ENCODE peak calls at places on chromosomes 16 and 17, in six cellular contexts. S is tibial artery, V is heart right ventricle, U is esophagus squamous epithelium, Q is cardiac fibroblast, Y is nephron progenitor cell. Z is an unnamed sample.

GRCh38 chr16:46970089-46970488 is 3.4 kb downstream of the DNAJA2 start:
- DNase-seq in S (no peak), V (peak), U (no peak), Q (no peak), Y (no peak), Z (no peak)

GRCh38 chr16:26680671-26681070 is 386.1 kb upstream of the C16orf82 start:
- DNase-seq in S (no peak), V (no peak), U (no peak), Q (no peak), Y (no peak), Z (no peak)

GRCh38 chr16:5428932-5429331 is 331.3 kb upstream of the EEF2KMT start:
- DNase-seq in S (no peak), V (no peak), U (no peak), Q (no peak), Y (peak), Z (no peak)

GRCh38 chr17:72266099-72266852 is 145.5 kb downstream of the SOX9 start:
- DNase-seq in S (no peak), V (no peak), U (no peak), Q (no peak), Y (no peak), Z (no peak)

GRCh38 chr17:17205368-17206148 is 575 bp downstream of the PLD6 start:
- DNase-seq in S (peak), V (peak), U (no peak), Q (peak), Y (no peak), Z (peak)

GRCh38 chr16:20884240-20884556 is 16.0 kb downstream of the DCUN1D3 start:
- DNase-seq in S (no peak), V (no peak), U (no peak), Q (peak), Y (no peak), Z (peak)

GRCh38 chr17:82463391-82463790 is 4.8 kb downstream of the NARF start:
- DNase-seq in S (no peak), V (no peak), U (no peak), Q (no peak), Y (no peak), Z (no peak)

GRCh38 chr16:8026450-8026849 is 563.9 kb downstream of the TMEM114 start:
- DNase-seq in S (no peak), V (no peak), U (no peak), Q (no peak), Y (peak), Z (no peak)

GRCh38 chr16:67030221-67030962 is 1.4 kb downstream of the CBFB start:
- DNase-seq in S (peak), V (no peak), U (no peak), Q (no peak), Y (no peak), Z (no peak)

GRCh38 chr16:30628628-30629342 is 18.6 kb upstream of the ZNF689 start:
- DNase-seq in S (peak), V (peak), U (no peak), Q (peak), Y (peak), Z (peak)

GRCh38 chr17:61605692-61606091 is 14.7 kb upstream of the NACA2 start:
- DNase-seq in S (no peak), V (no peak), U (no peak), Q (no peak), Y (no peak), Z (no peak)

GRCh38 chr17:36182176-36183000 is 6.0 kb upstream of the TBC1D3B start:
- DNase-seq in S (no peak), V (peak), U (no peak), Q (no peak), Y (no peak), Z (no peak)

GRCh38 chr16:64437706-64438329 is 684.0 kb downstream of the CDH11 start:
- DNase-seq in S (no peak), V (no peak), U (no peak), Q (no peak), Y (no peak), Z (no peak)

GRCh38 chr16:30149250-30149885 is 26.3 kb upstream of the MAPK3 start:
- DNase-seq in S (no peak), V (no peak), U (no peak), Q (no peak), Y (no peak), Z (no peak)

GRCh38 chr17:62085511-62086408 is 20.7 kb upstream of the MED13 start:
- DNase-seq in S (no peak), V (no peak), U (no peak), Q (peak), Y (no peak), Z (no peak)

GRCh38 chr17:30906101-30906911 is at the start of gene TEFM:
- DNase-seq in S (peak), V (peak), U (peak), Q (peak), Y (peak), Z (peak)

GRCh38 chr16:70548936-70549335 is 25.3 kb downstream of the SF3B3 start:
- DNase-seq in S (no peak), V (no peak), U (no peak), Q (peak), Y (no peak), Z (no peak)

GRCh38 chr16:577796-578195 is 8.0 kb downstream of the PIGQ start:
- DNase-seq in S (no peak), V (no peak), U (no peak), Q (no peak), Y (no peak), Z (no peak)

GRCh38 chr16:88373927-88374492 is 8.7 kb upstream of the ZNF469 start:
- DNase-seq in S (peak), V (no peak), U (no peak), Q (no peak), Y (no peak), Z (no peak)

GRCh38 chr16:85386467-85387170 is 226.5 kb upstream of the GSE1 start:
- DNase-seq in S (peak), V (peak), U (no peak), Q (no peak), Y (peak), Z (no peak)

GRCh38 chr16:2686912-2687507 is 4.7 kb downstream of the KCTD5 start:
- DNase-seq in S (peak), V (peak), U (no peak), Q (no peak), Y (no peak), Z (no peak)

GRCh38 chr16:83019963-83020362 is 393.2 kb downstream of the CDH13 start:
- DNase-seq in S (no peak), V (no peak), U (no peak), Q (no peak), Y (no peak), Z (no peak)

GRCh38 chr16:86566601-86566965 is at the start of gene FOXC2:
- DNase-seq in S (peak), V (peak), U (no peak), Q (peak), Y (peak), Z (peak)

GRCh38 chr17:68461589-68461988 is 4.3 kb upstream of the WIPI1 start:
- DNase-seq in S (no peak), V (no peak), U (no peak), Q (no peak), Y (no peak), Z (peak)

GRCh38 chr16:89317729-89318429 is 100.4 kb downstream of the ZNF778 start:
- DNase-seq in S (no peak), V (peak), U (no peak), Q (no peak), Y (no peak), Z (no peak)

GRCh38 chr16:47565454-47565853 is 104.3 kb downstream of the PHKB start:
- DNase-seq in S (peak), V (peak), U (no peak), Q (peak), Y (no peak), Z (peak)

GRCh38 chr16:3538222-3538621 is 37.4 kb downstream of the CLUAP1 start:
- DNase-seq in S (no peak), V (no peak), U (no peak), Q (no peak), Y (no peak), Z (no peak)

GRCh38 chr17:4605826-4606225 is 21.5 kb downstream of the SMTNL2 start:
- DNase-seq in S (no peak), V (peak), U (no peak), Q (peak), Y (no peak), Z (no peak)

GRCh38 chr17:21271767-21272166 is 12.7 kb upstream of the MAP2K3 start:
- DNase-seq in S (no peak), V (no peak), U (no peak), Q (no peak), Y (no peak), Z (no peak)

GRCh38 chr16:69073181-69073669 is 32.2 kb upstream of the HAS3 start:
- DNase-seq in S (no peak), V (no peak), U (no peak), Q (peak), Y (no peak), Z (peak)

Z was measured in LHCN-M2.